ENCODE peak calls at places on chromosomes 11 and 22, in four cellular contexts. One of them, this sample, is unnamed.

GRCh38 chr22:39266398-39267030 is 21.7 kb upstream of the PDGFB start:
- DNase-seq in midbrain: peak
- DNase-seq in activated T-helper 1 cell treated with anti-CD3 and anti-CD28 coated beads, Interleukin-12 subunit alpha, Interleukin-12 subunit beta, Interleukin-2, Interleukin-4 antibody, amounts not matched to agents 30 ng/mL and 10 ng/mL and 1 ng/mL, durations not matched to agents 14 hours and 24 hours and 36 hours: peak
- DNase-seq in naive thymus-derived CD4-positive, alpha-beta T cell: no peak
- DNase-seq in this sample: no peak

GRCh38 chr11:45193695-45194094 is 47.3 kb downstream of the PRDM11 start:
- DNase-seq in midbrain: no peak
- DNase-seq in activated T-helper 1 cell treated with anti-CD3 and anti-CD28 coated beads, Interleukin-12 subunit alpha, Interleukin-12 subunit beta, Interleukin-2, Interleukin-4 antibody, amounts not matched to agents 30 ng/mL and 10 ng/mL and 1 ng/mL, durations not matched to agents 14 hours and 24 hours and 36 hours: no peak
- DNase-seq in naive thymus-derived CD4-positive, alpha-beta T cell: no peak
- DNase-seq in this sample: no peak

GRCh38 chr11:77752518-77752917 is 68.0 kb downstream of the RSF1 start:
- DNase-seq in midbrain: no peak
- DNase-seq in activated T-helper 1 cell treated with anti-CD3 and anti-CD28 coated beads, Interleukin-12 subunit alpha, Interleukin-12 subunit beta, Interleukin-2, Interleukin-4 antibody, amounts not matched to agents 30 ng/mL and 10 ng/mL and 1 ng/mL, durations not matched to agents 14 hours and 24 hours and 36 hours: no peak
- DNase-seq in naive thymus-derived CD4-positive, alpha-beta T cell: no peak
- DNase-seq in this sample: no peak

GRCh38 chr22:40050258-40050657 is 55.5 kb downstream of the FAM83F start:
- DNase-seq in midbrain: no peak
- DNase-seq in activated T-helper 1 cell treated with anti-CD3 and anti-CD28 coated beads, Interleukin-12 subunit alpha, Interleukin-12 subunit beta, Interleukin-2, Interleukin-4 antibody, amounts not matched to agents 30 ng/mL and 10 ng/mL and 1 ng/mL, durations not matched to agents 14 hours and 24 hours and 36 hours: no peak
- DNase-seq in naive thymus-derived CD4-positive, alpha-beta T cell: no peak
- DNase-seq in this sample: no peak

GRCh38 chr11:11929920-11930319 is 78.5 kb downstream of the DKK3 start:
- DNase-seq in midbrain: no peak
- DNase-seq in activated T-helper 1 cell treated with anti-CD3 and anti-CD28 coated beads, Interleukin-12 subunit alpha, Interleukin-12 subunit beta, Interleukin-2, Interleukin-4 antibody, amounts not matched to agents 30 ng/mL and 10 ng/mL and 1 ng/mL, durations not matched to agents 14 hours and 24 hours and 36 hours: no peak
- DNase-seq in naive thymus-derived CD4-positive, alpha-beta T cell: no peak
- DNase-seq in this sample: no peak

GRCh38 chr11:72307439-72307838 is 63.5 kb upstream of the PHOX2A start:
- DNase-seq in midbrain: no peak
- DNase-seq in activated T-helper 1 cell treated with anti-CD3 and anti-CD28 coated beads, Interleukin-12 subunit alpha, Interleukin-12 subunit beta, Interleukin-2, Interleukin-4 antibody, amounts not matched to agents 30 ng/mL and 10 ng/mL and 1 ng/mL, durations not matched to agents 14 hours and 24 hours and 36 hours: no peak
- DNase-seq in naive thymus-derived CD4-positive, alpha-beta T cell: no peak
- DNase-seq in this sample: no peak

GRCh38 chr11:67381244-67381972 is 8.0 kb upstream of the CLCF1 start:
- DNase-seq in midbrain: no peak
- DNase-seq in activated T-helper 1 cell treated with anti-CD3 and anti-CD28 coated beads, Interleukin-12 subunit alpha, Interleukin-12 subunit beta, Interleukin-2, Interleukin-4 antibody, amounts not matched to agents 30 ng/mL and 10 ng/mL and 1 ng/mL, durations not matched to agents 14 hours and 24 hours and 36 hours: no peak
- DNase-seq in naive thymus-derived CD4-positive, alpha-beta T cell: no peak
- DNase-seq in this sample: no peak

GRCh38 chr22:27329471-27329870 is 472.1 kb downstream of the MN1 start:
- DNase-seq in midbrain: no peak
- DNase-seq in activated T-helper 1 cell treated with anti-CD3 and anti-CD28 coated beads, Interleukin-12 subunit alpha, Interleukin-12 subunit beta, Interleukin-2, Interleukin-4 antibody, amounts not matched to agents 30 ng/mL and 10 ng/mL and 1 ng/mL, durations not matched to agents 14 hours and 24 hours and 36 hours: no peak
- DNase-seq in naive thymus-derived CD4-positive, alpha-beta T cell: no peak
- DNase-seq in this sample: no peak

GRCh38 chr11:111429066-111429506 is 50.0 kb upstream of the POU2AF1 start:
- DNase-seq in midbrain: no peak
- DNase-seq in activated T-helper 1 cell treated with anti-CD3 and anti-CD28 coated beads, Interleukin-12 subunit alpha, Interleukin-12 subunit beta, Interleukin-2, Interleukin-4 antibody, amounts not matched to agents 30 ng/mL and 10 ng/mL and 1 ng/mL, durations not matched to agents 14 hours and 24 hours and 36 hours: peak
- DNase-seq in naive thymus-derived CD4-positive, alpha-beta T cell: no peak
- DNase-seq in this sample: peak

GRCh38 chr11:19389787-19390303 is 149.1 kb upstream of the E2F8 start:
- DNase-seq in midbrain: no peak
- DNase-seq in activated T-helper 1 cell treated with anti-CD3 and anti-CD28 coated beads, Interleukin-12 subunit alpha, Interleukin-12 subunit beta, Interleukin-2, Interleukin-4 antibody, amounts not matched to agents 30 ng/mL and 10 ng/mL and 1 ng/mL, durations not matched to agents 14 hours and 24 hours and 36 hours: no peak
- DNase-seq in naive thymus-derived CD4-positive, alpha-beta T cell: no peak
- DNase-seq in this sample: no peak